ENCODE peak calls at places on chromosomes 7 and 10, in six cellular contexts. B, I, W, T, V and G are unnamed samples.

GRCh38 chr7:133641436-133641835 is 388.6 kb downstream of the EXOC4 start:
- DNase-seq in V (no peak), I (no peak), T (no peak), B (no peak), W (no peak), G (no peak)

GRCh38 chr7:119270045-119270464 is 1002.9 kb upstream of the KCND2 start:
- DNase-seq in W (peak; percentile 50), V (peak; percentile 43), B (peak; percentile 64), T (peak; percentile 58), I (peak; percentile 82), G (peak; percentile 47)

GRCh38 chr10:24202181-24202570 is 6.8 kb upstream of the KIAA1217 start:
- DNase-seq in V (no peak), W (no peak), T (no peak), B (no peak), I (no peak), G (no peak)

GRCh38 chr10:131654471-131655087 is 246.2 kb upstream of the PPP2R2D start:
- DNase-seq in T (no peak), W (no peak), I (no peak), B (no peak), V (no peak), G (no peak)

GRCh38 chr10:83607959-83608745 is 531.2 kb upstream of the GHITM start:
- DNase-seq in V (no peak), B (no peak), T (no peak), W (no peak), I (no peak), G (no peak)

GRCh38 chr10:20990604-20991003 is 93.5 kb upstream of the NEBL start:
- DNase-seq in W (peak; percentile 66), V (no peak), I (peak; percentile 72), B (no peak), T (peak; percentile 72), G (no peak)

GRCh38 chr7:134083766-134084487 is 43.2 kb upstream of the LRGUK start:
- DNase-seq in V (no peak), T (peak; percentile 61), B (peak; percentile 49), W (peak; percentile 72), I (peak; percentile 61), G (peak; percentile 26)

GRCh38 chr10:93818086-93818485 is 60.4 kb downstream of the LGI1 start:
- DNase-seq in W (no peak), V (no peak), I (no peak), T (no peak), B (no peak), G (peak; percentile 56)

GRCh38 chr7:32164341-32164996 is 94.3 kb upstream of the PDE1C start:
- DNase-seq in W (peak; percentile 81), V (no peak), T (no peak), I (peak; percentile 84), B (peak; percentile 17), G (no peak)

GRCh38 chr10:50516161-50516560 is 107.6 kb downstream of the SGMS1 start:
- DNase-seq in I (no peak), W (no peak), B (no peak), T (no peak), V (no peak), G (no peak)

GRCh38 chr7:149856583-149856982 is 17.2 kb upstream of the ATP6V0E2 start:
- DNase-seq in B (no peak), I (no peak), T (no peak), W (no peak), V (no peak), G (no peak)

GRCh38 chr7:18019562-18019961 is 8.1 kb downstream of the PRPS1L1 start:
- DNase-seq in V (no peak), T (peak; percentile 76), B (no peak), I (peak; percentile 80), W (peak; percentile 42), G (no peak)

GRCh38 chr7:138538518-138538917 is 78.5 kb downstream of the TRIM24 start:
- DNase-seq in I (no peak), W (no peak), T (no peak), V (no peak), B (no peak), G (no peak)

GRCh38 chr7:131507592-131508331 is 48.7 kb downstream of the PODXL start:
- DNase-seq in W (peak; percentile 52), B (peak; percentile 87), V (peak; percentile 87), I (peak; percentile 86), T (peak; percentile 47), G (peak; percentile 88)

GRCh38 chr7:1693991-1694524 is 24.0 kb downstream of the ELFN1 start:
- DNase-seq in B (no peak), T (no peak), I (peak; percentile 24), V (peak; percentile 15), W (no peak), G (peak; percentile 76)

GRCh38 chr10:125025341-125025740 is 83.4 kb downstream of the ZRANB1 start:
- DNase-seq in I (no peak), V (no peak), T (no peak), B (no peak), W (no peak), G (no peak)

GRCh38 chr10:129023057-129023456 is 444.0 kb upstream of the MGMT start:
- DNase-seq in W (no peak), T (no peak), I (no peak), V (no peak), B (peak; percentile 25), G (no peak)

GRCh38 chr10:109978481-109978880 is 29.3 kb upstream of the ADD3 start:
- DNase-seq in B (peak; percentile 71), T (no peak), V (peak; percentile 24), W (peak; percentile 26), I (peak; percentile 82), G (peak; percentile 33)

GRCh38 chr7:141053626-141054025 is 20.2 kb upstream of the TMEM178B start:
- DNase-seq in W (no peak), T (no peak), I (no peak), B (no peak), V (no peak), G (no peak)

GRCh38 chr7:25857376-25858067 is 294.5 kb upstream of the NFE2L3 start:
- DNase-seq in V (peak; percentile 89), W (peak; percentile 17), I (peak; percentile 83), T (no peak), B (no peak), G (no peak)

GRCh38 chr7:133853706-133854276 is 273.3 kb upstream of the LRGUK start:
- DNase-seq in T (peak; percentile 87), I (peak; percentile 87), V (no peak), W (peak; percentile 98), B (peak; percentile 18), G (peak; percentile 77)

GRCh38 chr10:120514035-120514620 is 57.1 kb downstream of the PLPP4 start:
- DNase-seq in V (no peak), B (peak; percentile 20), T (no peak), W (peak; percentile 35), I (peak; percentile 54), G (peak; percentile 58)

GRCh38 chr7:14754631-14755030 is 147.9 kb downstream of the DGKB start:
- DNase-seq in B (no peak), I (peak; percentile 58), V (no peak), W (peak; percentile 54), T (no peak), G (no peak)

GRCh38 chr7:42720871-42721835 is 190.7 kb downstream of the C7orf25 start:
- DNase-seq in I (no peak), W (no peak), B (no peak), T (no peak), V (no peak), G (no peak)

DNA sequence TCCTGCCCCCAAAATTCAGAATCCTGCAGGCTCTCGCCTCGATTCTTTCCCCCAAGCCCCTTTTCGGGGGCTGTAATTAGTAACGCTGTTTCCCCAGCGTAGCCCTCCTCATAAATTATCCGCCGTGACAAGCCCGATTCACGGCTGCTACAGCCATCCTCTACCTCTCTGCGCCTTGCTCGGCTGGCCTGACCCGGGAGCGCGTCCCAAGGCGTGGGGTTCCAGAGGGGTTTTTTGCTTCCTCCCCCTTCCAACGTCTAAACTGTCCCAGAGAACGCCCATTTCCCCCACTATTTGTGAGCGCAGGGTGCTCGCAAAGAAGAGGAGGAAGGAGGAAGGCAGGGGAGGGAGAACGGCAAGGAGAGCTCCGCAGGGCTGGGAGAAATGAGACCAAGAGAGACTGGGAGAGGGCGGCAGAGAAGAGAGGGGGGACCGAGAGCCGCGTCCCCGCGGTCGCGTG is 889 bp downstream of the HOXA5 start:
- DNase-seq in T (no peak), I (no peak), B (no peak), W (peak; percentile 44), V (no peak), G (no peak)
- H3K4me1 ChIP-seq in T (no peaks in the 10 kb centered on the region), I (peaks cover 4% of the 10 kb centered on the region), B (peaks cover 17% of the 10 kb centered on the region), W (peaks cover 59% of the 10 kb centered on the region), V (no peaks in the 10 kb centered on the region), G (no peaks in the 10 kb centered on the region)

DNA sequence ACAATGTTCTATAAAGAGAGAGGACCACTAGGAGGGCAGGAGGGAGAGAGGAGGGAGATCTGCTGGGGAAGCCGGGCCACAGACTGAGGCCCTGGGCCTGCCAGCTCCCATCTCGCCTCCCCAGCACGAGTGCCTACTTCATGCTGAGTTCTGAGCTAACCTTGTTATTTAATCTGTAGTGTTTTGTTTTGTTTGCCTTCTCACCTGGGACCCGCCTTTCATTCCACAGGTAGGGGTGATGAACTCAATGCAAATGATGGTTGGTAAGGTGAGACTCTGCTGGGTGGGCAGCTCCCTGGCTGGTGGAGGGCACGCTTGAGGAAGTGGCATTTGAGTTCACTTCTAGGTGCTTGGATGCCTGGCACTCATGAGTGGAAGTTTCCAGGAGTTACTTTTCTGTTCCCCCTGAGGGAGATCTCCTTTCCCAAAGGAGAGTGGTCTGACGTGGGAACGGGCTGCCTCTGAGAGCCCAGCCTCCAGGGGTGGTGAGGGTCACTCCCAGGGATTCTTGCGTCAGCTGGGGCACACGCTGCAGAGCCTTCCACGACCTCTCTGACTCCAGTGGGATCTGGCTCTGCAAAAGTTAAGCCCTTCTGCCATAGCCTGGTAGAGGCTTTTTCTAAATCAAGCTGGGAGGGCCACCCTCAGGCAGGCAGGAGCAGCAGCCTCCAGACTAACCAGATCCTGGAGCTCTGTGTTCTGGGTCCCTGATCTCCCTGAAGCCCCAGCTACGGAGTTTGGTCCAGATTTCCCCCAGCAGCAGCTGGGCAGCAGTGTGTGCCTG is 22.4 kb downstream of the UBTD1 start:
- DNase-seq in T (peak; percentile 58), I (no peak), V (no peak), W (no peak), B (no peak), G (no peak)
- H3K4me1 ChIP-seq in T (peaks cover 34% of the 10 kb centered on the region), I (peaks cover 19% of the 10 kb centered on the region), V (no peaks in the 10 kb centered on the region), W (peaks cover 26% of the 10 kb centered on the region), B (peaks cover 12% of the 10 kb centered on the region), G (no peaks in the 10 kb centered on the region)

DNA sequence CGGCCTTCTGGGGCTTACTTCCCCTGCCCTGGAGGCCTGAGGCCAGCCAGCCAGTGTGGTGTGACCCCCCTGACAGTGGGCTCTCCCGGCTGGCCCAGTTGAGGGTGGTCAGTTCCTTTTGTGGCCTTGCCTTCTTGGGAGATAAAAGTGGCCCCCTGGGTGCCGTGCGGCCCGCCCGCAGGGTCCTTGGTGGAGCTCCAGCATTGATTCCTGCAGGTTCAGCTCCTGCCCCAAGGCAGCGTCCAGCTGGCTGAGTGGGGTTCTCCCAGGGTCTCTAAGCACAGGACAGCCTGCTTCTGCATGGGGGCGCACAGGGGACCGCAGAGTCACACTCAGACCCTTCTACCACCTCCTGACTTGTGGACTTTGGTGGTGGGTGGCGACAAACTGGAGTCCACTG is 62.1 kb downstream of the CUX1 start:
- DNase-seq in T (no peak), W (no peak), I (no peak), V (no peak), B (no peak), G (no peak)
- H3K4me1 ChIP-seq in T (peaks cover 51% of the 10 kb centered on the region), W (peaks cover 26% of the 10 kb centered on the region), I (peaks cover 27% of the 10 kb centered on the region), V (peaks cover 12% of the 10 kb centered on the region), B (peaks cover 29% of the 10 kb centered on the region), G (peaks cover 4% of the 10 kb centered on the region)

GRCh38 chr7:10677668-10678232 is 295.9 kb upstream of the PHF14 start:
- DNase-seq in V (no peak), I (no peak), W (no peak), T (no peak), B (no peak), G (no peak)
- H3K4me1 ChIP-seq in V (no peaks in the 10 kb centered on the region), I (no peaks in the 10 kb centered on the region), W (no peaks in the 10 kb centered on the region), T (no peaks in the 10 kb centered on the region), B (no peaks in the 10 kb centered on the region), G (peaks cover 6% of the 10 kb centered on the region)